ENCODE peak calls at places on chromosomes 1 and 21, in ten cellular contexts. H, U, E, Q, W, R, V, N, F and K are unnamed samples.

GRCh38 chr1:179340915-179341314 is 24.9 kb upstream of the AXDND1 start:
- DNase-seq in Q (no peak), V (no peak), F (no peak), E (no peak), H (no peak), W (no peak), U (no peak), N (no peak), R (no peak), K (no peak)

GRCh38 chr1:38835230-38835827 is 24.2 kb downstream of the RRAGC start:
- DNase-seq in H (peak), W (no peak), F (peak), U (peak), R (peak), Q (no peak), N (peak), E (peak), V (peak), K (peak)

GRCh38 chr1:243488459-243489163 is 232.8 kb downstream of the SDCCAG8 start:
- DNase-seq in E (no peak), W (no peak), F (no peak), Q (no peak), V (no peak), H (peak), N (no peak), R (no peak), U (no peak), K (no peak)

GRCh38 chr1:25033828-25034451 is 103.9 kb upstream of the RUNX3 start:
- DNase-seq in N (no peak), U (no peak), E (no peak), F (no peak), W (peak), Q (no peak), H (no peak), R (no peak), V (peak), K (no peak)

GRCh38 chr1:23424171-23424959 is at the start of gene TCEA3:
- DNase-seq in R (no peak), H (peak), U (no peak), N (no peak), E (peak), W (peak), Q (no peak), F (no peak), V (no peak), K (no peak)

GRCh38 chr21:35475768-35476167 is 426.7 kb upstream of the RUNX1 start:
- DNase-seq in U (peak), E (no peak), H (no peak), N (peak), V (no peak), F (peak), Q (no peak), W (no peak), R (no peak), K (no peak)

GRCh38 chr1:15152318-15153183 is 996 bp upstream of the TMEM51 start:
- DNase-seq in W (peak), V (peak), N (peak), U (peak), H (peak), R (peak), F (peak), E (peak), Q (peak), K (peak)

GRCh38 chr21:46159841-46160562 is 4.6 kb upstream of the FTCD start:
- DNase-seq in R (no peak), Q (peak), E (no peak), V (no peak), F (no peak), H (no peak), N (no peak), U (no peak), W (no peak), K (no peak)

GRCh38 chr1:195878478-195878877 is 729.8 kb downstream of the KCNT2 start:
- DNase-seq in U (no peak), H (peak), Q (no peak), W (no peak), V (no peak), N (no peak), E (no peak), F (no peak), R (no peak), K (no peak)

GRCh38 chr21:44880762-44881585 is 7.5 kb upstream of the PTTG1IP start:
- DNase-seq in U (peak), R (no peak), V (no peak), H (no peak), N (peak), E (no peak), W (peak), Q (no peak), F (peak), K (peak)

GRCh38 chr1:215003686-215004085 is 78.9 kb upstream of the KCNK2 start:
- DNase-seq in W (no peak), R (no peak), E (no peak), H (no peak), Q (no peak), V (no peak), F (no peak), U (no peak), N (no peak), K (no peak)

GRCh38 chr1:6384962-6385672 is 8.4 kb downstream of the ACOT7 start:
- DNase-seq in N (peak), Q (no peak), V (no peak), U (no peak), W (no peak), E (no peak), H (no peak), F (no peak), R (no peak), K (no peak)

GRCh38 chr1:4959216-4959615 is 304.8 kb downstream of the AJAP1 start:
- DNase-seq in V (no peak), N (no peak), R (no peak), H (no peak), W (peak), Q (no peak), E (no peak), U (no peak), F (no peak), K (no peak)

GRCh38 chr1:18414872-18415447 is 65.8 kb upstream of the KLHDC7A start:
- DNase-seq in E (no peak), R (no peak), W (no peak), H (no peak), Q (no peak), F (peak), U (no peak), N (no peak), V (no peak), K (no peak)

GRCh38 chr1:19758227-19758830 is 41.4 kb downstream of the TMCO4 start:
- DNase-seq in Q (no peak), H (no peak), U (peak), F (no peak), E (no peak), R (no peak), V (no peak), W (peak), N (peak), K (peak)

GRCh38 chr1:65310078-65310587 is 790 bp downstream of the DNAJC6 start:
- DNase-seq in H (no peak), V (no peak), Q (no peak), R (no peak), W (no peak), N (no peak), U (no peak), E (peak), F (peak), K (no peak)

GRCh38 chr21:45378258-45378966 is 26.6 kb upstream of the COL18A1 start:
- DNase-seq in U (no peak), E (peak), Q (peak), N (no peak), R (no peak), F (no peak), W (peak), H (peak), V (no peak), K (peak)

GRCh38 chr1:150505431-150505830 is 2.5 kb upstream of the ECM1 start:
- DNase-seq in F (no peak), Q (no peak), H (no peak), N (no peak), E (no peak), W (no peak), R (no peak), V (no peak), U (no peak), K (no peak)

GRCh38 chr1:24052119-24052695 is 59.7 kb downstream of the MYOM3 start:
- DNase-seq in V (no peak), U (no peak), E (no peak), H (no peak), Q (no peak), N (no peak), W (peak), R (no peak), F (no peak), K (no peak)

GRCh38 chr1:108182854-108183253 is 17.3 kb downstream of the SLC25A24 start:
- DNase-seq in E (no peak), Q (no peak), F (no peak), H (no peak), N (no peak), R (no peak), U (no peak), W (no peak), V (no peak), K (no peak)

GRCh38 chr1:25031966-25032667 is 102.0 kb upstream of the RUNX3 start:
- DNase-seq in N (peak), E (no peak), H (no peak), W (peak), F (no peak), V (peak), U (peak), Q (no peak), R (no peak), K (peak)

GRCh38 chr1:117599822-117600221 is 6.0 kb upstream of the TENT5C start:
- DNase-seq in E (no peak), F (peak), N (no peak), U (no peak), Q (no peak), W (no peak), H (no peak), R (no peak), V (no peak), K (no peak)

GRCh38 chr1:179818743-179819173 is 58.8 kb downstream of the TOR1AIP2 start:
- DNase-seq in E (no peak), R (no peak), Q (no peak), F (peak), N (no peak), H (no peak), V (no peak), U (peak), W (no peak), K (no peak)

GRCh38 chr1:243916160-243916559 is 66.1 kb upstream of the AKT3 start:
- DNase-seq in Q (no peak), E (no peak), N (peak), F (no peak), V (no peak), R (no peak), H (no peak), W (no peak), U (no peak), K (peak)

GRCh38 chr1:246035060-246035531 is 472.0 kb downstream of the SMYD3 start:
- DNase-seq in N (no peak), R (no peak), U (no peak), V (no peak), E (no peak), W (no peak), H (no peak), F (no peak), Q (no peak), K (no peak)

GRCh38 chr1:151347523-151348246 is 633 bp upstream of the RFX5 start:
- DNase-seq in V (no peak), U (peak), F (no peak), R (no peak), W (no peak), E (no peak), H (no peak), Q (no peak), N (no peak), K (no peak)

GRCh38 chr1:104671684-104672353 is 922.1 kb downstream of the AMY1C start:
- DNase-seq in N (no peak), H (no peak), W (no peak), U (no peak), F (no peak), E (no peak), V (no peak), Q (no peak), R (no peak), K (no peak)

GRCh38 chr1:23524716-23525401 is 6.2 kb downstream of the E2F2 start:
- DNase-seq in H (no peak), R (no peak), N (no peak), U (no peak), E (no peak), V (no peak), Q (no peak), F (no peak), W (no peak), K (no peak)

GRCh38 chr1:224639426-224639975 is 23.4 kb downstream of the CNIH3 start:
- DNase-seq in W (no peak), F (no peak), E (no peak), R (no peak), V (no peak), U (no peak), Q (no peak), N (no peak), H (no peak), K (no peak)

GRCh38 chr1:179917601-179918429 is 35.7 kb downstream of the TOR1AIP1 start:
- DNase-seq in V (no peak), H (no peak), W (no peak), Q (no peak), F (no peak), N (no peak), R (no peak), U (no peak), E (no peak), K (no peak)

GRCh38 chr21:14273736-14274538 is 58.0 kb downstream of the RBM11 start:
- DNase-seq in E (peak), V (no peak), W (peak), N (peak), U (no peak), Q (no peak), F (peak), R (peak), H (peak), K (no peak)

GRCh38 chr1:59077739-59078503 is 219.0 kb upstream of the FGGY start:
- DNase-seq in V (no peak), W (no peak), Q (no peak), U (no peak), R (no peak), E (peak), H (peak), N (no peak), F (no peak), K (no peak)

GRCh38 chr1:56424744-56425493 is 154.4 kb downstream of the PLPP3 start:
- DNase-seq in V (peak), N (peak), H (no peak), Q (no peak), U (peak), F (peak), W (peak), R (no peak), E (no peak), K (no peak)

GRCh38 chr1:40350391-40350790 is 23.1 kb upstream of the SMAP2 start:
- DNase-seq in N (no peak), W (no peak), H (no peak), V (no peak), E (no peak), R (no peak), F (no peak), Q (no peak), U (no peak), K (no peak)
- TF ChIP-seq CTCF in N (no peak), W (no peak), H (no peak), V (no peak), E (no peak), R (no peak), F (no peak), Q (no peak), U (no peak), K (no peak)

GRCh38 chr1:186792870-186793581 is 35.7 kb upstream of the PLA2G4A start:
- DNase-seq in F (no peak), H (no peak), N (peak), V (no peak), W (no peak), U (no peak), Q (no peak), R (no peak), E (no peak), K (peak)

GRCh38 chr1:186790101-186790500 is 38.6 kb upstream of the PLA2G4A start:
- DNase-seq in W (no peak), V (no peak), Q (no peak), E (no peak), U (no peak), R (no peak), F (no peak), H (no peak), N (no peak), K (no peak)

GRCh38 chr1:186798960-186799688 is 29.6 kb upstream of the PLA2G4A start:
- DNase-seq in E (no peak), U (no peak), W (no peak), H (no peak), R (no peak), F (no peak), Q (no peak), V (no peak), N (no peak), K (no peak)

GRCh38 chr1:186793582-186793927 is 35.2 kb upstream of the PLA2G4A start:
- DNase-seq in F (no peak), H (no peak), V (no peak), N (no peak), R (no peak), E (no peak), U (no peak), W (no peak), Q (no peak), K (no peak)
- TF ChIP-seq CTCF in F (no peak), H (no peak), V (no peak), N (no peak), R (no peak), E (no peak), U (no peak), W (no peak), Q (no peak), K (no peak)

GRCh38 chr21:42652527-42653491 is 612 bp upstream of the PDE9A start:
- DNase-seq in Q (peak), U (peak), H (peak), W (peak), V (no peak), N (no peak), E (peak), F (no peak), R (peak), K (no peak)
- TF ChIP-seq CTCF in Q (peak), U (peak), H (peak), W (peak), V (no peak), N (peak), E (peak), F (peak), R (peak), K (peak)

DNA sequence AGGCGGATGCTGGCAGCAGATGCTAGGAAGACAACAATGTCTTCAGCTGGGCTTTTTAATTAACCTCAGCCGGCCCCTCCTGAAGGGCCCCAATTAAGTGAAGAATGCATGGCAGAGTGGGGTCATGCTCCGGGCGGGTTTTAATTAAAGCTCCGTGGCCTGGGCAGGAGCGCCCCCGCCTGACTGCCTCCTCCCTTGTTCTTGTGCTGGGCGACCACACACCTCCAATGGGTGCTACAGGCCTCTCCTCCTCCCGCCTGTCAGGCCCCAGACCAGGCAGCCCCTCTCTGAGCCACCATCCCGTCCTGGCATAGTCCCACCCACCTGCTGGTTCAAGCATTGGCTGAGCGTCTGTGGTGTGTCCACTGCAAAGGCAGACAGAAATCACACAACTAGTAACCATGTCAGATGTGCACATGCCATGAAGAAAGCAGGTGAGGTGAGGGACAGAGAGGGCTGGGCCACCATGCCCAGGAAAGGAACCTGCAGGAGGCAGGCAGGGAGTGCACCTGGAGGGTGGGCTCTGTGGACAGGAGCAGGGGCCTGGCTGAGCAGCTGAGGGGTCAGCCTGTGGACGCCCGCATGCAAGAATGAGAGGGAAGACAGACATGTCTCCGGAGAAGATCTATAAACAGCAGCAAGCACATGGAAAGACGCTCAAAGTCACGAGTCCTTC is 8.5 kb upstream of the ARF1 start:
- DNase-seq in R (no peak), F (peak), W (peak), U (no peak), V (no peak), E (peak), H (peak), Q (no peak), N (peak), K (no peak)
- TF ChIP-seq CTCF in R (no peak), F (peak), W (no peak), U (no peak), V (no peak), E (peak), H (peak), Q (peak), N (peak), K (peak)

DNA sequence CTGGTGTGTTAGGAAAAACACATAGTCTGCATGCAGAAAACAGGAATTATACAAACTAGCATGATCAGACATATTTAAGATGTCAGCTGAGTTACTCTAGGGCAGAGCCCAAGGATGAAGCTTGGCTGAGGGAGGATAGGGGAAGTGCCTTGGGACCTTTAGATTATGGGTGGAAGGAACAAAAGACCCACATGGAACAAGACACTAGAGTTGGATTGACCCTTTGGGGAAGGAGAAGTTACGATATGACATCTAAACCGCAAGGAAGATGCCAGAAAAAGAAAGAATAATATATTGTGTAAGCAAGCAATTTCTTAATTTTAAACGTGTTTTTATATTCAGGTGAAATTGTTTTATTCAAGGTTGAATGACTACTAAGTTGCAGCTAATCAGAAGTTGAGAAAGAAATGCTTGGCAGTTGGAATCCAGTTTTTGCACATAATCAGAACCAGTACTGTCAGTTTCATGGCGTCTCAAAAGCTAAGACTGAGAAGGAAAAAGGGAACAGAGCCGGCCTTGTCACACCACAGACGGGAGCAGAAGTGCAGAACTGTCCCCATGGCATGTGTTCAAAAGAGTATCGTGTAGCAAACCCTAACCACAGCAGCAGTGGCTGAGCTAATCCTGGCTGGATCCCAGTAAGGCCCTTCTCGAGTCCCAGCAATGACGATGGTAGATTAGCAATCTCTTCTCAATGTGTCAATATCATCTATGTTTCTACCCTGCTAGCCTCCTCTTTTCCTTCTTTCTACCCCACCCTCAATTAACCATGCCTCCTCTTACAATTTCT is 31.2 kb upstream of the IFNAR2 start:
- DNase-seq in U (peak), H (no peak), E (no peak), R (no peak), W (no peak), N (no peak), F (no peak), Q (no peak), V (peak), K (no peak)
- TF ChIP-seq CTCF in U (no peak), H (no peak), E (no peak), R (no peak), W (no peak), N (no peak), F (no peak), Q (no peak), V (no peak), K (no peak)

GRCh38 chr1:226871047-226871365 is 590 bp downstream of the PSEN2 start:
- DNase-seq in F (no peak), V (no peak), U (no peak), W (no peak), H (no peak), E (no peak), Q (no peak), N (no peak), R (no peak), K (no peak)
- TF ChIP-seq CTCF in F (no peak), V (no peak), U (no peak), W (no peak), H (peak), E (no peak), Q (no peak), N (no peak), R (no peak), K (no peak)

GRCh38 chr1:248681651-248682050 is 20.9 kb downstream of the OR14I1 start:
- DNase-seq in W (no peak), Q (no peak), V (no peak), R (no peak), E (no peak), U (no peak), N (no peak), F (no peak), H (no peak), K (no peak)

GRCh38 chr1:248688527-248689298 is 13.9 kb downstream of the OR14I1 start:
- DNase-seq in U (no peak), F (no peak), N (no peak), H (no peak), E (no peak), R (no peak), V (no peak), Q (no peak), W (no peak), K (no peak)

GRCh38 chr1:248691567-248692155 is 10.9 kb downstream of the OR14I1 start:
- DNase-seq in N (no peak), W (no peak), Q (no peak), U (no peak), R (no peak), F (peak), E (no peak), H (no peak), V (no peak), K (no peak)

GRCh38 chr1:248686815-248687214 is 15.8 kb downstream of the OR14I1 start:
- DNase-seq in F (peak), H (no peak), U (no peak), V (no peak), N (no peak), W (no peak), R (no peak), Q (no peak), E (no peak), K (no peak)
- TF ChIP-seq CTCF in F (peak), H (no peak), U (no peak), V (no peak), N (no peak), W (peak), R (no peak), Q (no peak), E (no peak), K (no peak)